ENCODE peak calls at places on chromosomes 2 and 18, in ten cellular contexts. M is neural crest cell, O is astrocyte of the spinal cord, V is IMR-90, N is T-helper 9 cell, S is GM19239, A is spleen, G is EL, W is HAP-1, C is HCEC 1CT. P is an unnamed sample.

GRCh38 chr2:110120171-110121051 is 4.8 kb upstream of the MALL start:
- DNase-seq in M (no peak), O (no peak), V (no peak), N (no peak), S (no peak), A (no peak), G (no peak), W (no peak), C (no peak), P (no peak)

GRCh38 chr2:105857076-105857740 is 112.5 kb downstream of the NCK2 start:
- DNase-seq in M (no peak), O (no peak), V (no peak), N (peak; percentile 39), S (no peak), A (no peak), G (no peak), W (no peak), C (no peak), P (no peak)

GRCh38 chr2:197286805-197287595 is 23.6 kb downstream of the ANKRD44 start:
- DNase-seq in M (no peak), O (peak; percentile 91), V (peak; percentile 97), N (no peak), S (no peak), A (no peak), G (peak; percentile 87), W (no peak), C (peak; percentile 92), P (no peak)

GRCh38 chr2:17851731-17852585 is 26.5 kb upstream of the KCNS3 start:
- DNase-seq in M (peak; percentile 55), O (peak; percentile 74), V (peak; percentile 69), N (no peak), S (peak; percentile 47), A (no peak), G (peak; percentile 65), W (peak; percentile 75), C (peak; percentile 55), P (peak; percentile 72)

GRCh38 chr2:96136123-96136720 is 2.1 kb downstream of the ASTL start:
- DNase-seq in M (no peak), O (no peak), V (no peak), N (no peak), S (no peak), A (no peak), G (no peak), W (no peak), C (no peak), P (no peak)

GRCh38 chr2:36245632-36246031 is 109.9 kb upstream of the CRIM1 start:
- DNase-seq in M (no peak), O (peak; percentile 4), V (no peak), N (no peak), S (no peak), A (no peak), G (no peak), W (no peak), C (no peak), P (no peak)

GRCh38 chr2:128374001-128374710 is 55.5 kb upstream of the HS6ST1 start:
- DNase-seq in M (no peak), O (peak; percentile 80), V (peak; percentile 87), N (no peak), S (no peak), A (peak; percentile 60), G (peak; percentile 89), W (no peak), C (peak; percentile 72), P (peak; percentile 2)

GRCh38 chr2:31028415-31028814 is 109.8 kb downstream of the GALNT14 start:
- DNase-seq in M (no peak), O (no peak), V (no peak), N (no peak), S (no peak), A (no peak), G (no peak), W (no peak), C (no peak), P (no peak)

GRCh38 chr2:42935692-42936631 is 143.6 kb upstream of the HAAO start:
- DNase-seq in M (no peak), O (no peak), V (no peak), N (no peak), S (no peak), A (peak; percentile 40), G (no peak), W (no peak), C (no peak), P (no peak)

GRCh38 chr2:165804719-165805118 is 10.7 kb upstream of the GALNT3 start:
- DNase-seq in M (no peak), O (no peak), V (no peak), N (no peak), S (no peak), A (no peak), G (no peak), W (no peak), C (no peak), P (no peak)

GRCh38 chr2:192162392-192163042 is 32.2 kb downstream of the TMEFF2 start:
- DNase-seq in M (peak; percentile 73), O (peak; percentile 82), V (peak; percentile 74), N (peak; percentile 59), S (peak; percentile 4), A (no peak), G (peak; percentile 69), W (peak; percentile 66), C (peak; percentile 82), P (peak; percentile 61)

GRCh38 chr2:182447163-182447562 is 20.3 kb upstream of the PDE1A start:
- DNase-seq in M (no peak), O (no peak), V (no peak), N (no peak), S (no peak), A (no peak), G (no peak), W (no peak), C (no peak), P (no peak)

GRCh38 chr2:121650554-121650930 is 1.3 kb upstream of the CLASP1 start:
- DNase-seq in M (no peak), O (peak; percentile 29), V (peak; percentile 18), N (no peak), S (no peak), A (no peak), G (peak; percentile 19), W (no peak), C (no peak), P (peak; percentile 20)

GRCh38 chr2:81196933-81197628 is 892.5 kb upstream of the LRRTM1 start:
- DNase-seq in M (no peak), O (no peak), V (no peak), N (no peak), S (no peak), A (peak; percentile 67), G (no peak), W (no peak), C (no peak), P (no peak)

GRCh38 chr18:7133181-7133580 is 15.6 kb upstream of the LAMA1 start:
- DNase-seq in M (no peak), O (peak; percentile 44), V (peak; percentile 61), N (no peak), S (no peak), A (no peak), G (peak; percentile 57), W (no peak), C (peak; percentile 46), P (no peak)

GRCh38 chr2:37189452-37190153 is 1.1 kb upstream of the SULT6B1 start:
- DNase-seq in M (no peak), O (peak; percentile 90), V (peak; percentile 90), N (no peak), S (no peak), A (no peak), G (peak; percentile 86), W (no peak), C (peak; percentile 85), P (peak; percentile 65)

GRCh38 chr2:65040414-65041261 is 15.6 kb upstream of the CEP68 start:
- DNase-seq in M (peak; percentile 72), O (peak; percentile 84), V (peak; percentile 84), N (peak; percentile 61), S (peak; percentile 50), A (peak; percentile 90), G (peak; percentile 79), W (peak; percentile 78), C (peak; percentile 72), P (peak; percentile 84)

GRCh38 chr2:10935953-10936942 is 24.5 kb downstream of the KCNF1 start:
- DNase-seq in M (no peak), O (peak; percentile 97), V (peak; percentile 100), N (no peak), S (no peak), A (no peak), G (peak; percentile 99), W (no peak), C (peak; percentile 99), P (no peak)

GRCh38 chr2:19360881-19361321 is 2.5 kb upstream of the OSR1 start:
- DNase-seq in M (no peak), O (no peak), V (no peak), N (no peak), S (no peak), A (no peak), G (no peak), W (no peak), C (no peak), P (no peak)

GRCh38 chr2:218229239-218229638 is 12.2 kb downstream of the ARPC2 start:
- DNase-seq in M (no peak), O (peak; percentile 89), V (peak; percentile 87), N (peak; percentile 15), S (peak; percentile 32), A (no peak), G (peak; percentile 85), W (peak; percentile 78), C (peak; percentile 88), P (no peak)

GRCh38 chr18:26531600-26532150 is 16.7 kb downstream of the KCTD1 start:
- DNase-seq in M (no peak), O (no peak), V (no peak), N (no peak), S (no peak), A (no peak), G (no peak), W (peak; percentile 98), C (no peak), P (no peak)

GRCh38 chr2:234991290-234991689 is 39.5 kb downstream of the SH3BP4 start:
- DNase-seq in M (no peak), O (no peak), V (no peak), N (no peak), S (no peak), A (no peak), G (no peak), W (no peak), C (no peak), P (no peak)

GRCh38 chr2:241863021-241863954 is 4.6 kb upstream of the PDCD1 start:
- DNase-seq in M (no peak), O (no peak), V (peak; percentile 55), N (no peak), S (no peak), A (no peak), G (peak; percentile 62), W (no peak), C (no peak), P (no peak)

P was measured in WTC11.